ENCODE peak calls at places on chromosomes 12 and 14, in seven cellular contexts. E is SK-N-SH, G is K562, B is HCT116, K is HepG2, J is H1, D is GM12878. Z is an unnamed sample.

GRCh38 chr12:62834971-62835547 is 99.9 kb downstream of the PPM1H start:
- DNase-seq in E (no peak), G (no peak), K (no peak), D (peak; percentile 26), J (no peak), B (peak; percentile 24), Z (no peak)

GRCh38 chr12:19546611-19547162 is 107.4 kb downstream of the AEBP2 start:
- DNase-seq in J (no peak), D (no peak), B (no peak), K (no peak), E (no peak), G (no peak), Z (no peak)

GRCh38 chr12:70197362-70197744 is 45.9 kb upstream of the CNOT2 start:
- DNase-seq in J (no peak), D (no peak), E (no peak), G (no peak), B (no peak), K (no peak), Z (no peak)

GRCh38 chr12:27703720-27704452 is 6.7 kb upstream of the MRPS35 start:
- DNase-seq in B (peak; percentile 87), G (peak; percentile 56), J (peak; percentile 85), K (peak; percentile 75), E (peak; percentile 59), D (peak; percentile 43), Z (peak; percentile 91)

GRCh38 chr14:32372154-32372553 is 43.1 kb downstream of the AKAP6 start:
- DNase-seq in B (no peak), K (no peak), D (no peak), J (no peak), E (no peak), G (no peak), Z (no peak)

GRCh38 chr12:115801826-115802225 is 475.7 kb downstream of the MED13L start:
- DNase-seq in E (peak; percentile 33), K (no peak), D (no peak), G (no peak), B (no peak), J (no peak), Z (no peak)

GRCh38 chr14:75229923-75230792 is 48.5 kb upstream of the FOS start:
- DNase-seq in G (peak; percentile 55), K (no peak), B (peak; percentile 72), J (no peak), D (peak; percentile 74), E (no peak), Z (peak; percentile 76)

GRCh38 chr14:94921870-94922585 is 152.1 kb upstream of the GSC start:
- DNase-seq in G (no peak), D (no peak), E (no peak), B (no peak), K (no peak), J (no peak), Z (no peak)

GRCh38 chr14:74979442-74980397 is 23.0 kb upstream of the EIF2B2 start:
- DNase-seq in G (no peak), K (no peak), D (no peak), B (no peak), J (peak; percentile 66), E (peak; percentile 72), Z (peak; percentile 32)

GRCh38 chr14:55583942-55584468 is 4.0 kb downstream of the KTN1 start:
- DNase-seq in K (peak; percentile 27), B (no peak), J (no peak), E (peak; percentile 46), G (no peak), D (no peak), Z (no peak)

GRCh38 chr14:104928391-104929133 is 3.9 kb downstream of the PLD4 start:
- DNase-seq in J (no peak), D (no peak), E (no peak), G (no peak), K (no peak), B (no peak), Z (no peak)

GRCh38 chr12:89889051-89889450 is 180.4 kb upstream of the ATP2B1 start:
- DNase-seq in B (no peak), D (no peak), J (no peak), E (no peak), G (no peak), K (no peak), Z (no peak)

DNA sequence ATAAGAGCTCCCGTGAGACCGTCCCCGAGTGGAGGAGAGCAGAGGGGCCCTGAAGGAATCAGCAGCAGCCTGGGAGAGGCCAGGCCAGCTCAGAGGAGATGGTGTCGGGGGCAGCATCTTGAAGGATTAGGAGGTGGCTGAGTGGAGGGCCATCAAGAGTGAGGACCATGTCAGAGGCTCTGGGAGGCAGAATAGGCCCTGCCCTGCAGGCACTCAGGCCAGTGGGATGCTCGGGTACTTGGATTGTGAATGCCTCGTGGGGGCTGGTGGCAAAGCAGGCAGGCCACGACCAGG is 47.7 kb downstream of the IL31 start:
- DNase-seq in E (no peak), J (no peak), B (no peak), D (no peak), K (no peak), G (no peak), Z (no peak)
- TF ChIP-seq JUND in E (no peak), J (no peak), B (no peak), D (no peak), K (no peak), G (no peak), Z (no peak)

GRCh38 chr12:88627501-88627900 is 47.2 kb upstream of the KITLG start:
- DNase-seq in J (no peak), G (no peak), E (no peak), D (no peak), B (no peak), K (no peak), Z (no peak)

GRCh38 chr12:88624911-88625310 is 44.6 kb upstream of the KITLG start:
- DNase-seq in E (no peak), J (no peak), D (no peak), K (no peak), G (no peak), B (no peak), Z (no peak)

GRCh38 chr12:88628856-88629509 is 48.7 kb upstream of the KITLG start:
- DNase-seq in J (no peak), D (no peak), B (no peak), K (no peak), G (no peak), E (peak; percentile 11), Z (no peak)

GRCh38 chr12:88625316-88625715 is 45.0 kb upstream of the KITLG start:
- DNase-seq in J (no peak), E (no peak), K (no peak), G (no peak), D (no peak), B (no peak), Z (no peak)

GRCh38 chr12:88623777-88624548 is 43.7 kb upstream of the KITLG start:
- DNase-seq in B (no peak), E (no peak), K (no peak), G (no peak), J (no peak), D (no peak), Z (no peak)
- TF ChIP-seq JUND in B (no peak), E (no peak), K (no peak), G (no peak), J (no peak), D (no peak), Z (no peak)

GRCh38 chr12:131368073-131369071 is 342.5 kb upstream of the SFSWAP start:
- DNase-seq in G (no peak), D (no peak), J (no peak), B (no peak), K (no peak), E (peak; percentile 85), Z (no peak)
- TF ChIP-seq JUND in G (no peak), D (no peak), J (no peak), B (no peak), K (no peak), E (no peak), Z (no peak)

GRCh38 chr12:122001379-122002209 is 20.1 kb upstream of the BCL7A start:
- DNase-seq in G (no peak), D (no peak), E (no peak), J (no peak), B (no peak), K (no peak), Z (no peak)
- TF ChIP-seq JUND in G (no peak), D (no peak), E (no peak), J (no peak), B (no peak), K (no peak), Z (no peak)

GRCh38 chr12:21337453-21337852 is 2.7 kb upstream of the SLCO1A2 start:
- DNase-seq in E (no peak), D (no peak), G (no peak), K (no peak), B (no peak), J (no peak), Z (no peak)

GRCh38 chr12:21334771-21335325 is at the start of gene SLCO1A2:
- DNase-seq in D (no peak), B (no peak), J (no peak), E (no peak), K (no peak), G (no peak), Z (no peak)

GRCh38 chr12:21337959-21338704 is 3.4 kb upstream of the SLCO1A2 start:
- DNase-seq in J (no peak), D (no peak), G (no peak), K (no peak), E (no peak), B (no peak), Z (no peak)

GRCh38 chr12:21334100-21334499 is 617 bp downstream of the SLCO1A2 start:
- DNase-seq in G (no peak), J (no peak), E (no peak), K (no peak), B (no peak), D (no peak), Z (no peak)

DNA sequence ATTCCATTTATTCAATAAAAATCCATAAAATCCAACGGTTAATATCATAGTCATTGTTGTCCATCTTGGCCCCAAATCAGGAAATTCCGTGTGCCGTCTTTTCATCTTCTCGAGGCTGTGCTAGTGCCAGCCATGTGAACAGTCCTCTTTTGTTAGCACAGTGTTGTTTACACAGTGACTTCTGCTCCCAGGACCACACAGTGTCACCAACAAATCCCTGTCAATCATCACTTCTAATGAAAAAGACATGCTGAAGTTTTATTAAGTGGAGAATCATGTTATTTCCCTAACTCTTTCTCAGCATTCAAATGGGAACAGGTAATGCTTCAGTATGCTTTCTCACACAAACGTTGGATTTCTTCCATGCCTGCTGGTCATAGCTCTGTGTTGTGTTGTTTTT is 1.9 kb upstream of the SLCO1A2 start:
- DNase-seq in B (no peak), G (no peak), J (no peak), E (no peak), K (peak; percentile 29), D (no peak), Z (no peak)
- TF ChIP-seq JUND in B (no peak), G (no peak), J (no peak), E (no peak), K (no peak), D (no peak), Z (no peak)

DNA sequence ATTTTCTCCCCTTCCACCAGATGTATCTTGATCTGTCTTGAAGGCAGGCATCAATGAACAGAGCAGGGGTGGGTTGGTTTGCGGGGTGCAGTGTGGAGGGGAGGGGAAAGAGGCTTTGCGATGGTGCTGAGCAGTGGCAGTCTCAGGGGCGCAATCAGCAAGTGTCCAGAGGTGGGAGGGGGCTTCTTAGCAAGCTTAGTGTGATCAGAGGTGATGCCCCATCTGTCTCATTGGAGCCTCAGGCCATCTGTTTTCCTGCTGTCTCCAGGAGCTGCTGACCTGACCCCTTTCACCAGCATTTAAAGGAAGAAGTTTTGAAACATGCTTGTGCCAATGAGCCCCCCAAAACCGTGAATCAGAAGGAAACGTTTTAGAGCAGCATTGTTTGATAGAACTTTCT is 187.7 kb upstream of the LHX5 start:
- DNase-seq in B (no peak), D (no peak), J (no peak), K (no peak), G (no peak), E (no peak), Z (no peak)
- TF ChIP-seq JUND in B (no peak), D (no peak), J (no peak), K (no peak), G (no peak), E (no peak), Z (no peak)

GRCh38 chr12:53552346-53553327 is 45.4 kb upstream of the NPFF start:
- DNase-seq in B (no peak), E (no peak), G (no peak), K (no peak), J (no peak), D (no peak), Z (no peak)
- TF ChIP-seq JUND in B (no peak), E (no peak), G (no peak), K (no peak), J (no peak), D (no peak), Z (no peak)

Z was measured in T47D.